ENCODE peak calls at places on chromosomes 4 and X, in seven cellular contexts. M is spleen; W is tibial artery; I is sigmoid colon; X is CD4-positive, alpha-beta T cell; O is uterus; N is SK-N-SH. L is an unnamed sample.

GRCh38 chr4:25500626-25501318 is 123.7 kb downstream of the ANAPC4 start:
- DNase-seq in X (no peak), W (no peak), N (peak; percentile 42), I (no peak), M (no peak), O (no peak), L (no peak)

GRCh38 chr4:3252480-3252828 is 3.5 kb downstream of the MSANTD1 start:
- DNase-seq in W (peak; percentile 2), N (no peak), I (no peak), M (no peak), O (no peak), X (no peak), L (no peak)

GRCh38 chr4:152348670-152349069 is 187.2 kb downstream of the FBXW7 start:
- DNase-seq in X (peak; percentile 6), I (no peak), M (no peak), W (no peak), O (no peak), N (peak; percentile 10), L (no peak)

GRCh38 chrX:97446298-97446882 is 562.7 kb downstream of the RPA4 start:
- DNase-seq in I (no peak), O (no peak), X (no peak), M (no peak), N (peak; percentile 4), W (no peak), L (no peak)

GRCh38 chr4:147683172-147683571 is 791 bp downstream of the PRMT9 start:
- DNase-seq in W (peak; percentile 28), N (peak; percentile 37), O (no peak), I (peak; percentile 76), M (no peak), X (no peak), L (no peak)

GRCh38 chr4:128393111-128393704 is 105.6 kb upstream of the PGRMC2 start:
- DNase-seq in I (no peak), O (no peak), N (peak; percentile 11), M (no peak), W (no peak), X (no peak), L (no peak)

GRCh38 chr4:55407119-55407518 is 11.4 kb downstream of the TMEM165 start:
- DNase-seq in N (no peak), X (no peak), M (no peak), O (no peak), I (no peak), W (no peak), L (no peak)

GRCh38 chr4:41009411-41009810 is 204.9 kb downstream of the APBB2 start:
- DNase-seq in O (no peak), W (no peak), X (no peak), N (no peak), M (no peak), I (no peak), L (no peak)

GRCh38 chr4:155119006-155119405 is 89.4 kb upstream of the NPY2R start:
- DNase-seq in I (no peak), X (no peak), M (no peak), W (no peak), O (no peak), N (no peak), L (no peak)

GRCh38 chr4:108651068-108651794 is 832 bp downstream of the OSTC start:
- DNase-seq in I (no peak), M (no peak), N (peak; percentile 22), W (no peak), X (no peak), O (no peak), L (no peak)

GRCh38 chr4:15901996-15902395 is 36.5 kb downstream of the FGFBP1 start:
- DNase-seq in O (no peak), X (no peak), W (no peak), I (no peak), N (no peak), M (no peak), L (no peak)

GRCh38 chr4:112897548-112897947 is 151.9 kb upstream of the ANK2 start:
- DNase-seq in N (no peak), O (no peak), W (no peak), X (no peak), I (no peak), M (no peak), L (no peak)

GRCh38 chrX:66632473-66632872 is 6.4 kb downstream of the EDA2R start:
- DNase-seq in W (no peak), N (no peak), X (no peak), O (no peak), M (no peak), I (no peak), L (no peak)

GRCh38 chr4:37735578-37735977 is 49.4 kb upstream of the RELL1 start:
- DNase-seq in I (no peak), X (no peak), O (no peak), M (no peak), N (no peak), W (peak; percentile 46), L (no peak)

GRCh38 chrX:153476628-153477027 is 6.3 kb upstream of the HAUS7 start:
- DNase-seq in M (no peak), N (peak; percentile 71), O (peak; percentile 67), I (no peak), X (no peak), W (peak; percentile 44), L (no peak)

GRCh38 chr4:6123116-6123515 is 77.2 kb downstream of the JAKMIP1 start:
- DNase-seq in W (no peak), N (peak; percentile 21), M (no peak), X (no peak), I (no peak), O (no peak), L (no peak)

GRCh38 chr4:180610317-180610716 is 1632.9 kb upstream of the TENM3 start:
- DNase-seq in I (no peak), O (no peak), N (no peak), X (no peak), W (no peak), M (no peak), L (no peak)

GRCh38 chrX:114650351-114650750 is 66.5 kb downstream of the HTR2C start:
- DNase-seq in I (no peak), N (no peak), X (no peak), W (no peak), M (no peak), O (no peak), L (no peak)

GRCh38 chrX:72061091-72061490 is 70.6 kb downstream of the RTL5 start:
- DNase-seq in M (no peak), W (no peak), I (no peak), N (no peak), X (no peak), O (no peak), L (no peak)

GRCh38 chr4:164081371-164081770 is 586.9 kb downstream of the TMA16 start:
- DNase-seq in N (no peak), O (no peak), M (no peak), W (no peak), X (no peak), I (no peak), L (no peak)

DNA sequence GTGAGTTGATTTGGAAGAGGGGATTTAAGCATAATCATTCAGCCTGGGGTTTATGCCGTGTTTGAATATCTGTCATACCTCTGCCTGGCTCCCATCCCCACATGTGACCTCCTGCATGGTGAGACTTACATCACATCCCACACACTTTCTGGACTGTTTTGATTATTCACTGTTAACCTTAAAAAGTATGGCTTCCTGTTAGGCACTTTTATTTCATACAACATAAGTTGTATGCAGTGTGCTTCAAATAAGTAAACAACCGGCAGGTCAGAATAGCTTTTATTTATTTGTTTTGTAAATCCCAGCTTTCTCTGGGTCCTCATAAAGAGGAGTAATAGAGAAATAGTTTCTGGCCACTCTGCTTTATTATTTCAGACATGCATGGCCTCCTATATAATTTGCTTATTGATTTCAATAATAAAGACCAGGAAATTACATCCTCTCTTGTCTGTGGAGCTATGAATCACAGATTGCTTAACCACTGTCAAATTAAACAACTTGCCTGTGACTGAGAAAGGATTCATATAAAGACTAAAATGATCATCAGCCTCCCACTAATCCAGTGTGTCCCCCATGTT is 376.8 kb upstream of the ZFP42 start:
- DNase-seq in O (no peak), N (no peak), W (no peak), X (no peak), M (no peak), I (no peak), L (no peak)
- H3K27ac ChIP-seq in O (no peak overlapping the region), N (no peak overlapping the region), W (no peak overlapping the region), X (no peak overlapping the region), M (no peak overlapping the region), I (no peak overlapping the region), L (no peak overlapping the region)

DNA sequence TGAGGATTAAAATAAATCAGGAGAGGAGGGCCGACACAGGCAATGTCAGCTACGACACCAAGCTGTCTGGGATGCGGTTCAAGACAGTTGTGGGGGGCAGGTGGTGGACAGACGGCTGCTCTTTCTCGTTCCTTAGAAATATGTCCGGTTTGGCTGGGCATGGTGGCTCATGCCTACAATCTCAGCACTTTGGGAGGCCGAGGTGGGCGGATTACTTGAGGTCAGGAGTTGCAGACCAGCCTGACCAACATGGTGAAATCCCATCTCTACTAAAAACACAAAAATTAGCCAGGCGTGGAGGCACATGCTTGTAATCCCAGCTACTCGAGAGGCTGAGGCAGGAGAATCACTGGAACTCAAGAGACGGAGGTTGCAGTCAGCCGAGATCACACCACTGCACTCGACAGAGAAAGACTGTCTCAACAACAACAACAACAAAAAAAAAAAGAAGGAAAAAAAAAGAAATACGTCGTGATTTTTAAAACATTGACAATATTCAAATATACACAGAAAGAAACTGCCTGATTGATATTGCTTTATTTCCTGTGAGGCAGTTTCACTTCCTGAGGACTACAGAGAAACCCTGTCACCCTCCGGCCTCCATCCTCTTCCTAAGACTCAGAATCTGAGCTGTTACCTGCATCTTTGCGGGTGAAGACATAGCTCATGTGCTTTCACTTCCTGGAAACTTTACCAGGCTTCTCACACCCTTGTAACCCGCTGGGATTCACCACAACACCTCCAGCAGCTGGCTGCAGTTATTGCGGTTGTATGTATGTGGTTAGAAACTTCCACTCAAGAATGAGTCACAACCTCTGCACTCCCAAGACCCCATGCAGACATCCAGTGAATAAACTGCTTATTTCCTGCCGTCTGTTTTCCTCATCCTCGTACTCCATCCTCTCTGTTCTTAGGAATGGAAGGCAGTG is 63.8 kb upstream of the STS start:
- DNase-seq in N (no peak), I (no peak), M (no peak), O (no peak), W (no peak), X (peak; percentile 55), L (no peak)
- H3K27ac ChIP-seq in N (no peak overlapping the region), I (no peak overlapping the region), M (peak overlapping the region; percentile 1), O (no peak overlapping the region), W (no peak overlapping the region), X (peak overlapping the region; percentile 46), L (no peak overlapping the region)

DNA sequence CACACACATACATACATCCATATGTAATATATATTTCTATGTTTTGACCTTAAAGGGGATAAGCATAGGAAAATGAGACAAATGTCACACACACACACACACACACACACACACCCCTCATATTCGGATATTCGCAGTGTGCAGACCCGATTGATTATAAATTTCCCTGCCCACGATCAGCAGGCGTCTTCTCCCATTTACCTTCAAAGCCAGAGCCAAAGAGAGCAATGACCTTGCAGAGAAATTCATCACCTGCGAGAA is 485 bp downstream of the GPRIN3 start:
- DNase-seq in O (no peak), W (no peak), N (no peak), X (no peak), I (no peak), M (no peak), L (no peak)
- H3K27ac ChIP-seq in O (peak overlapping the region; percentile 26), W (no peak overlapping the region), N (no peak overlapping the region), X (peak overlapping the region; percentile 88), I (peak overlapping the region; percentile 52), M (peak overlapping the region; percentile 82), L (peak overlapping the region; percentile 77)

DNA sequence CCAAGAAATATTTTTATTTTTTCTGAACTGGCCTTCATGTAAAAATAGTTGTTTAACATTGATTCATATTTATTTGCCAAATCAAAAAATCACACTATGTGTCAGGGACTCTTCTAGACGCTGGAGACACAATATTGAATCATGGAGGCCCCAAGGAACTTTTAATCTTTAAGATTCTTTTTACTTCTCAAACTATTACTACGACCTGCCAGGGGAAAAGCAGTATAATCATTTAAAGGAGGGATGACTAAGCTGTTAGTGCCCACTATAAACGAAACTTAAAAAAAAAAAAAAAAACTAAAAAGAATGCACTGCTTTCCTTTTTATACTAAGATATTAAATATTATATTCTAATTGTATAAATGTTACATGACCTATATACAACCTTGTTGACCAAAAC is 84.7 kb downstream of the PPA2 start:
- DNase-seq in W (no peak), X (no peak), O (no peak), M (no peak), N (no peak), I (no peak), L (no peak)
- H3K27ac ChIP-seq in W (no peak overlapping the region), X (no peak overlapping the region), O (no peak overlapping the region), M (no peak overlapping the region), N (no peak overlapping the region), I (no peak overlapping the region), L (no peak overlapping the region)